ENCODE peak calls at places on chromosome 6, in ten cellular contexts. One of them, this sample, is unnamed.
A peak's percentile ranks its signal among the peaks of the same experiment; 100 is the strongest.

GRCh38 chr6:29791786-29792122 is 35.9 kb upstream of the HLA-G start:
- DNase-seq in HepG2: no peak
- DNase-seq in upper lobe of right lung: no peak
- DNase-seq in adrenal gland: peak; percentile 13
- DNase-seq in IMR-90: no peak
- DNase-seq in left ventricle myocardium inferior: no peak
- DNase-seq in mucosa of descending colon: no peak
- DNase-seq in brain microvascular endothelial cell: no peak
- DNase-seq in retinal pigment epithelial cell: no peak
- DNase-seq in GM13977: no peak
- DNase-seq in this sample: peak; percentile 35

GRCh38 chr6:134169881-134170486 is 117.6 kb upstream of the SLC2A12 start:
- DNase-seq in HepG2: no peak
- DNase-seq in upper lobe of right lung: no peak
- DNase-seq in adrenal gland: peak; percentile 51
- DNase-seq in IMR-90: peak; percentile 32
- DNase-seq in left ventricle myocardium inferior: no peak
- DNase-seq in mucosa of descending colon: no peak
- DNase-seq in brain microvascular endothelial cell: no peak
- DNase-seq in retinal pigment epithelial cell: no peak
- DNase-seq in GM13977: no peak
- DNase-seq in this sample: no peak

GRCh38 chr6:69901361-69901760 is 35.0 kb downstream of the COL19A1 start:
- DNase-seq in HepG2: no peak
- DNase-seq in upper lobe of right lung: no peak
- DNase-seq in adrenal gland: no peak
- DNase-seq in IMR-90: no peak
- DNase-seq in left ventricle myocardium inferior: no peak
- DNase-seq in mucosa of descending colon: no peak
- DNase-seq in brain microvascular endothelial cell: no peak
- DNase-seq in retinal pigment epithelial cell: no peak
- DNase-seq in GM13977: no peak
- DNase-seq in this sample: no peak

GRCh38 chr6:2542858-2543218 is 207.9 kb downstream of the MYLK4 start:
- DNase-seq in HepG2: peak; percentile 77
- DNase-seq in upper lobe of right lung: no peak
- DNase-seq in adrenal gland: peak; percentile 8
- DNase-seq in IMR-90: peak; percentile 89
- DNase-seq in left ventricle myocardium inferior: no peak
- DNase-seq in mucosa of descending colon: no peak
- DNase-seq in brain microvascular endothelial cell: peak; percentile 91
- DNase-seq in retinal pigment epithelial cell: peak; percentile 48
- DNase-seq in GM13977: peak; percentile 12
- DNase-seq in this sample: peak; percentile 34

GRCh38 chr6:105949939-105950582 is 136.1 kb upstream of the PRDM1 start:
- DNase-seq in HepG2: no peak
- DNase-seq in upper lobe of right lung: no peak
- DNase-seq in adrenal gland: no peak
- DNase-seq in IMR-90: no peak
- DNase-seq in left ventricle myocardium inferior: no peak
- DNase-seq in mucosa of descending colon: no peak
- DNase-seq in brain microvascular endothelial cell: no peak
- DNase-seq in retinal pigment epithelial cell: no peak
- DNase-seq in GM13977: no peak
- DNase-seq in this sample: peak; percentile 2

GRCh38 chr6:154570505-154570904 is 60.0 kb upstream of the CNKSR3 start:
- DNase-seq in HepG2: no peak
- DNase-seq in upper lobe of right lung: no peak
- DNase-seq in adrenal gland: no peak
- DNase-seq in IMR-90: no peak
- DNase-seq in left ventricle myocardium inferior: no peak
- DNase-seq in mucosa of descending colon: no peak
- DNase-seq in brain microvascular endothelial cell: no peak
- DNase-seq in retinal pigment epithelial cell: no peak
- DNase-seq in GM13977: no peak
- DNase-seq in this sample: no peak

GRCh38 chr6:93900142-93900541 is 480.8 kb upstream of the EPHA7 start:
- DNase-seq in HepG2: no peak
- DNase-seq in upper lobe of right lung: no peak
- DNase-seq in adrenal gland: no peak
- DNase-seq in IMR-90: no peak
- DNase-seq in left ventricle myocardium inferior: no peak
- DNase-seq in mucosa of descending colon: no peak
- DNase-seq in brain microvascular endothelial cell: no peak
- DNase-seq in retinal pigment epithelial cell: no peak
- DNase-seq in GM13977: no peak
- DNase-seq in this sample: no peak

GRCh38 chr6:87700729-87701675 is 1.0 kb downstream of the AKIRIN2 start:
- DNase-seq in HepG2: peak; percentile 73
- DNase-seq in upper lobe of right lung: no peak
- DNase-seq in adrenal gland: peak; percentile 77
- DNase-seq in IMR-90: peak; percentile 62
- DNase-seq in left ventricle myocardium inferior: peak; percentile 26
- DNase-seq in mucosa of descending colon: peak; percentile 75
- DNase-seq in brain microvascular endothelial cell: peak; percentile 62
- DNase-seq in retinal pigment epithelial cell: no peak
- DNase-seq in GM13977: peak; percentile 71
- DNase-seq in this sample: peak; percentile 81

DNA sequence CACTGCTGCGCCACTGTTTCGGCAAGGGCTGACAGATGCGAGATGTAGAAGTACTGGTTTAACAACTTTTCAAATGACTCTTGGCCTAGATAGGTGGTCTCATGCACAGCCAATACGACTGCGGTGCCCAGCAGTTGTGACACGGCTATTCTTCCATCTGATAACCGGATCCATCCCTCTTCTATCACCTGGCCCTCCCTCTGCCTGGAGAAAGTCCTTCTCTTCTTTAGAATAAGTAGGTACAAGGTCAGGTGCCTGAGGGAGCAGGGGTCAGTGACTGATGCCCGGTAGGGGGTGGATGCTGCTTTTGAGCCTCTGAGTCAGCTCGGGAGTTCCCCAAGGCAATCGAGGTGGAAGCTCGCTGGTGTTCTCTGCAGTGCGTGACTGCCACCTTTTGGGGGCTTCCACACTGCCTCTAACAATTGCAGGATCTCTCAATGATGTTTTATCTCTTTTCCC is 166.8 kb upstream of the GRIK2 start:
- DNase-seq in HepG2: peak; percentile 20
- DNase-seq in upper lobe of right lung: no peak
- DNase-seq in adrenal gland: no peak
- DNase-seq in IMR-90: peak; percentile 3
- DNase-seq in left ventricle myocardium inferior: no peak
- DNase-seq in mucosa of descending colon: no peak
- DNase-seq in brain microvascular endothelial cell: peak; percentile 69
- DNase-seq in retinal pigment epithelial cell: no peak
- DNase-seq in GM13977: peak; percentile 11
- DNase-seq in this sample: peak; percentile 62
- TF ChIP-seq CTCF in HepG2: peak; percentile 54
- TF ChIP-seq CTCF in upper lobe of right lung: no peak
- TF ChIP-seq CTCF in adrenal gland: no peak
- TF ChIP-seq CTCF in IMR-90: peak; percentile 32
- TF ChIP-seq CTCF in left ventricle myocardium inferior: no peak
- TF ChIP-seq CTCF in mucosa of descending colon: no peak
- TF ChIP-seq CTCF in brain microvascular endothelial cell: peak; percentile 75
- TF ChIP-seq CTCF in retinal pigment epithelial cell: peak; percentile 47
- TF ChIP-seq CTCF in GM13977: peak; percentile 67
- TF ChIP-seq CTCF in this sample: no peak

GRCh38 chr6:125729983-125730382 is 19.4 kb upstream of the HEY2 start:
- DNase-seq in HepG2: no peak
- DNase-seq in upper lobe of right lung: no peak
- DNase-seq in adrenal gland: no peak
- DNase-seq in IMR-90: no peak
- DNase-seq in left ventricle myocardium inferior: no peak
- DNase-seq in mucosa of descending colon: no peak
- DNase-seq in brain microvascular endothelial cell: no peak
- DNase-seq in retinal pigment epithelial cell: no peak
- DNase-seq in GM13977: no peak
- DNase-seq in this sample: no peak
- TF ChIP-seq CTCF in HepG2: no peak
- TF ChIP-seq CTCF in upper lobe of right lung: no peak
- TF ChIP-seq CTCF in adrenal gland: no peak
- TF ChIP-seq CTCF in IMR-90: no peak
- TF ChIP-seq CTCF in left ventricle myocardium inferior: no peak
- TF ChIP-seq CTCF in mucosa of descending colon: no peak
- TF ChIP-seq CTCF in brain microvascular endothelial cell: no peak
- TF ChIP-seq CTCF in retinal pigment epithelial cell: no peak
- TF ChIP-seq CTCF in GM13977: no peak
- TF ChIP-seq CTCF in this sample: no peak

GRCh38 chr6:168451805-168452204 is 10.8 kb downstream of the SMOC2 start:
- DNase-seq in HepG2: no peak
- DNase-seq in upper lobe of right lung: no peak
- DNase-seq in adrenal gland: no peak
- DNase-seq in IMR-90: no peak
- DNase-seq in left ventricle myocardium inferior: no peak
- DNase-seq in mucosa of descending colon: no peak
- DNase-seq in brain microvascular endothelial cell: no peak
- DNase-seq in retinal pigment epithelial cell: no peak
- DNase-seq in GM13977: no peak
- DNase-seq in this sample: peak; percentile 5
- TF ChIP-seq CTCF in HepG2: peak; percentile 20
- TF ChIP-seq CTCF in upper lobe of right lung: peak; percentile 25
- TF ChIP-seq CTCF in adrenal gland: no peak
- TF ChIP-seq CTCF in IMR-90: no peak
- TF ChIP-seq CTCF in left ventricle myocardium inferior: peak; percentile 49
- TF ChIP-seq CTCF in mucosa of descending colon: no peak
- TF ChIP-seq CTCF in brain microvascular endothelial cell: no peak
- TF ChIP-seq CTCF in retinal pigment epithelial cell: no peak
- TF ChIP-seq CTCF in GM13977: no peak
- TF ChIP-seq CTCF in this sample: peak; percentile 27

DNA sequence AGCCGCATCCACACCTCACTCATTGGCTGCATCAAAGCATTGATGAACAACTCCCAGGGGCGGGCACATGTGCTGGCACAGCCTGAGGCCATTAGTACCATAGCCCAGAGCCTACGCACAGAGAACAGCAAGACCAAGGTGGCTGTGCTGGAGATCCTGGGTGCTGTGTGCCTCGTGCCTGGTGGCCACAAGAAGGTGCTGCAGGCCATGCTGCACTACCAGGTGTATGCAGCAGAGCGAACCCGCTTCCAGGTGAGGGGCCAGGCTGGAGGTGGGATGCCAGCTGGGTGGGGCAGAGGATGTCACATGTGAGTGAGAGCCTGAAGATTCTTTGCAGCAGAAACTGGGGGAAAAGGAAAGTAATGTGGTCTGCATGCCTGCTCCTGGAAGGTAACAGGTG is 66.7 kb downstream of the MOCS1 start:
- DNase-seq in HepG2: no peak
- DNase-seq in upper lobe of right lung: no peak
- DNase-seq in adrenal gland: no peak
- DNase-seq in IMR-90: no peak
- DNase-seq in left ventricle myocardium inferior: no peak
- DNase-seq in mucosa of descending colon: no peak
- DNase-seq in brain microvascular endothelial cell: no peak
- DNase-seq in retinal pigment epithelial cell: no peak
- DNase-seq in GM13977: no peak
- DNase-seq in this sample: no peak
- TF ChIP-seq CTCF in HepG2: peak; percentile 54
- TF ChIP-seq CTCF in upper lobe of right lung: no peak
- TF ChIP-seq CTCF in adrenal gland: no peak
- TF ChIP-seq CTCF in IMR-90: no peak
- TF ChIP-seq CTCF in left ventricle myocardium inferior: no peak
- TF ChIP-seq CTCF in mucosa of descending colon: no peak
- TF ChIP-seq CTCF in brain microvascular endothelial cell: peak; percentile 43
- TF ChIP-seq CTCF in retinal pigment epithelial cell: peak; percentile 14
- TF ChIP-seq CTCF in GM13977: no peak
- TF ChIP-seq CTCF in this sample: no peak

DNA sequence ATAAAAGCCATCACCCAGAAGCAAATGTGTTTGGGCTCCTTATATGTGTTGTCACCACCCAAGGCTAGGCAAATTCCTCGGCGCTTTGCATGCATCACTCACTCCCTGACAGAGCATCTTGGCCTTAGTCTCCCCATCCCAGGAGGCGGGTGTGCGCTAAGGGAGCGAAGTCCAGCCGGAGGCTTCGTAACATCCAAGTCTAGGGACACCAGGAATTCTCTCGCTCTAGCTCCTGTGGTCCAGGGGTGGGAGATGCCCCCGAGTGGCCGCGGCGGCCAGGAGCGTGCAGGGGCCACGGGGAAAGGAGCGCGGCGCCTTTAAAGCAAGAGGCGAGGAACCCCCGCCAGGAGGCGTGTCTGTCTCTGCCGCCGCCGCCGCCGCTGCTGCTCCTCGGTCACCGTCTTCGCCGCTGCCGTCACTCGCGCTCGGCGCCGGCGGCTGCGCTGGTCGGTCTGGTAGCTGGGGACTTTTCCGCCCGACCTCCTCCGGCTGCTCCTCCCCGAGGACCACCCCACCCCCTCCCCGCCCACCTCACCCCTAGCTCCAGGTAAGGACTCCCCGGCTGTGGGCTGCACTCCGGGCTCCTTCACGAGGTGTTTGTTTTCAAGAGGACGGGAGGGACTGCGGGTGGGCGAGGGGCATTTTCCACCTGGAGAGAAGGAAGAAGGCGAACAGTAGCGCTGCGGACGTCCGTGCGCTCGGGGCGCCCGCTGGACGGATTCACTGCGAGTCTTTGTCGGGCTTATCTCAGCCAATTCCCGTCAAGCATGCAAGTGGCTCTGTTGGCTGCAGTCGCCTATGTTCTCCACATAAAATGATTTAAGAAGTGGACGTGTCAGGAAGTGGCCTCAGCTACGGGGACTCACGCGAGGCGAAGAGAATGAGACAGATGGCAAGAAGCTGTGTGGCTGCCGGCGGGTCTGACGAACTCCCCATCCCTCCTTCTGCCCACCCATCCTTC is at the start of gene GRIK2:
- DNase-seq in HepG2: no peak
- DNase-seq in upper lobe of right lung: peak; percentile 69
- DNase-seq in adrenal gland: peak; percentile 44
- DNase-seq in IMR-90: peak; percentile 47
- DNase-seq in left ventricle myocardium inferior: no peak
- DNase-seq in mucosa of descending colon: no peak
- DNase-seq in brain microvascular endothelial cell: peak; percentile 56
- DNase-seq in retinal pigment epithelial cell: no peak
- DNase-seq in GM13977: no peak
- DNase-seq in this sample: peak; percentile 59
- TF ChIP-seq CTCF in HepG2: peak; percentile 5
- TF ChIP-seq CTCF in upper lobe of right lung: no peak
- TF ChIP-seq CTCF in adrenal gland: no peak
- TF ChIP-seq CTCF in IMR-90: peak; percentile 47
- TF ChIP-seq CTCF in left ventricle myocardium inferior: peak; percentile 58
- TF ChIP-seq CTCF in mucosa of descending colon: no peak
- TF ChIP-seq CTCF in brain microvascular endothelial cell: peak; percentile 56
- TF ChIP-seq CTCF in retinal pigment epithelial cell: peak; percentile 48
- TF ChIP-seq CTCF in GM13977: no peak
- TF ChIP-seq CTCF in this sample: peak; percentile 49

DNA sequence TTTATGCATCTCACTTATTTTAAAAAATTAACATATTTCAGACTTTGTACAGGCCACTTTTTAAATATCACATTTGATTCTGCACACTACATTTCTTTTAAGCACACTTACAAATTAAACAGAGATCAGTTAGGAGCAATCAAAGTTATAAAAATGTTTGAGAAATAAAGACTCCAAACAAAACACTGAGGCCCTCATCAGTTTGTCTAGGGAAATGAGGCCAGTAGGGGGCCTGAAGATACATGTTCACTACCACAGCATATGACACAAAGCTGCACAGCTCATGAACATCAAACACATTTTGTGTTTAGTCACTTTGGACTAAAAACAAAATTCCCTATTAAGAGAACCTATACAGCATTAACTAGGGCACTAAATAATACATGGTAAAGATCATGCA is 180.5 kb downstream of the PDE7B start:
- DNase-seq in HepG2: peak; percentile 15
- DNase-seq in upper lobe of right lung: no peak
- DNase-seq in adrenal gland: peak; percentile 67
- DNase-seq in IMR-90: peak; percentile 74
- DNase-seq in left ventricle myocardium inferior: no peak
- DNase-seq in mucosa of descending colon: no peak
- DNase-seq in brain microvascular endothelial cell: peak; percentile 68
- DNase-seq in retinal pigment epithelial cell: no peak
- DNase-seq in GM13977: peak; percentile 30
- DNase-seq in this sample: peak; percentile 53
- TF ChIP-seq CTCF in HepG2: peak; percentile 26
- TF ChIP-seq CTCF in upper lobe of right lung: peak; percentile 51
- TF ChIP-seq CTCF in adrenal gland: peak; percentile 58
- TF ChIP-seq CTCF in IMR-90: peak; percentile 69
- TF ChIP-seq CTCF in left ventricle myocardium inferior: peak; percentile 73
- TF ChIP-seq CTCF in mucosa of descending colon: no peak
- TF ChIP-seq CTCF in brain microvascular endothelial cell: peak; percentile 75
- TF ChIP-seq CTCF in retinal pigment epithelial cell: peak; percentile 73
- TF ChIP-seq CTCF in GM13977: peak; percentile 5
- TF ChIP-seq CTCF in this sample: peak; percentile 14

This sample was measured in MCF 10A.